ENCODE peak calls at places on chromosomes 16 and 17, in seven cellular contexts. C is 8988T, S is fibroblast of lung, T is adrenal gland, W is H7, A is sigmoid colon, R is DMS 273 treated with DMSO at 0.1 percent for 48 hours. U is an unnamed sample.
A peak's percentile ranks its signal among the peaks of the same experiment; 100 is the strongest.

GRCh38 chr17:43983515-43984411 is 20.7 kb upstream of the NAGS start:
- DNase-seq in C (no peak), S (no peak), T (no peak), W (peak; percentile 81), A (peak; percentile 68), R (no peak), U (peak; percentile 26)

GRCh38 chr16:21167360-21167759 is 8.9 kb downstream of the LDAF1 start:
- DNase-seq in C (no peak), S (peak; percentile 98), T (no peak), W (no peak), A (no peak), R (no peak), U (no peak)

GRCh38 chr16:25279491-25279890 is 21.8 kb upstream of the ZKSCAN2 start:
- DNase-seq in C (no peak), S (no peak), T (no peak), W (no peak), A (no peak), R (no peak), U (no peak)

GRCh38 chr16:88659160-88659559 is 3.7 kb downstream of the MVD start:
- DNase-seq in C (no peak), S (no peak), T (no peak), W (no peak), A (no peak), R (no peak), U (no peak)

GRCh38 chr17:80652751-80653330 is 108.2 kb downstream of the RPTOR start:
- DNase-seq in C (no peak), S (peak; percentile 16), T (no peak), W (no peak), A (no peak), R (no peak), U (no peak)

GRCh38 chr17:17500999-17501605 is 4.9 kb upstream of the RASD1 start:
- DNase-seq in C (no peak), S (no peak), T (no peak), W (peak; percentile 69), A (no peak), R (no peak), U (no peak)

GRCh38 chr16:4290236-4290830 is 17.5 kb upstream of the TFAP4 start:
- DNase-seq in C (no peak), S (peak; percentile 61), T (peak; percentile 70), W (peak; percentile 41), A (no peak), R (no peak), U (no peak)

GRCh38 chr16:72182976-72183375 is 11.0 kb upstream of the PMFBP1 start:
- DNase-seq in C (no peak), S (no peak), T (no peak), W (no peak), A (no peak), R (peak; percentile 33), U (no peak)

GRCh38 chr16:75580-76501 is 2.2 kb upstream of the MPG start:
- DNase-seq in C (peak; percentile 59), S (peak; percentile 79), T (peak; percentile 79), W (peak; percentile 87), A (peak; percentile 95), R (peak; percentile 44), U (peak; percentile 41)